ENCODE peak calls at places on chromosomes 3 and 15, in ten cellular contexts. One of them, this sample, is unnamed.

GRCh38 chr3:105860649-105861048 is 8.2 kb downstream of the CBLB start:
- DNase-seq in right lobe of liver: no peak
- DNase-seq in stomach: no peak
- DNase-seq in kidney epithelial cell: no peak
- DNase-seq in CD4-positive, alpha-beta T cell: no peak
- DNase-seq in choroid plexus epithelial cell: peak; percentile 59
- DNase-seq in MM.1S: no peak
- DNase-seq in coronary artery: no peak
- DNase-seq in HFFc6: no peak
- DNase-seq in GM12865: no peak
- DNase-seq in this sample: no peak

GRCh38 chr15:96347181-96348111 is 16.9 kb downstream of the NR2F2 start:
- DNase-seq in stomach: no peak
- DNase-seq in kidney epithelial cell: no peak
- DNase-seq in CD4-positive, alpha-beta T cell: no peak
- DNase-seq in choroid plexus epithelial cell: peak; percentile 84
- DNase-seq in coronary artery: peak; percentile 81
- DNase-seq in HFFc6: no peak
- DNase-seq in GM12865: no peak
- DNase-seq in MM.1S: no peak
- DNase-seq in right lobe of liver: no peak
- DNase-seq in this sample: no peak

GRCh38 chr15:92068121-92068520 is 214.6 kb downstream of the SLCO3A1 start:
- DNase-seq in HFFc6: no peak
- DNase-seq in coronary artery: no peak
- DNase-seq in GM12865: peak; percentile 18
- DNase-seq in CD4-positive, alpha-beta T cell: no peak
- DNase-seq in right lobe of liver: no peak
- DNase-seq in MM.1S: no peak
- DNase-seq in kidney epithelial cell: no peak
- DNase-seq in choroid plexus epithelial cell: no peak
- DNase-seq in stomach: no peak
- DNase-seq in this sample: no peak

GRCh38 chr3:45655906-45656305 is 33.3 kb upstream of the SACM1L start:
- DNase-seq in kidney epithelial cell: no peak
- DNase-seq in HFFc6: no peak
- DNase-seq in choroid plexus epithelial cell: no peak
- DNase-seq in coronary artery: no peak
- DNase-seq in CD4-positive, alpha-beta T cell: no peak
- DNase-seq in right lobe of liver: no peak
- DNase-seq in stomach: no peak
- DNase-seq in GM12865: no peak
- DNase-seq in MM.1S: no peak
- DNase-seq in this sample: no peak

GRCh38 chr15:55846108-55846707 is 103.3 kb upstream of the PRTG start:
- DNase-seq in right lobe of liver: no peak
- DNase-seq in choroid plexus epithelial cell: peak; percentile 93
- DNase-seq in GM12865: peak; percentile 86
- DNase-seq in HFFc6: peak; percentile 83
- DNase-seq in kidney epithelial cell: no peak
- DNase-seq in coronary artery: no peak
- DNase-seq in CD4-positive, alpha-beta T cell: no peak
- DNase-seq in MM.1S: peak; percentile 81
- DNase-seq in stomach: no peak
- DNase-seq in this sample: no peak

GRCh38 chr3:193997228-193998192 is 138.4 kb upstream of the HES1 start:
- DNase-seq in CD4-positive, alpha-beta T cell: no peak
- DNase-seq in stomach: no peak
- DNase-seq in choroid plexus epithelial cell: no peak
- DNase-seq in GM12865: no peak
- DNase-seq in HFFc6: no peak
- DNase-seq in kidney epithelial cell: no peak
- DNase-seq in MM.1S: no peak
- DNase-seq in coronary artery: peak; percentile 73
- DNase-seq in right lobe of liver: no peak
- DNase-seq in this sample: no peak

GRCh38 chr15:83653639-83654378 is at the start of gene ADAMTSL3:
- DNase-seq in MM.1S: no peak
- DNase-seq in stomach: peak; percentile 81
- DNase-seq in GM12865: no peak
- DNase-seq in HFFc6: no peak
- DNase-seq in CD4-positive, alpha-beta T cell: no peak
- DNase-seq in choroid plexus epithelial cell: peak; percentile 41
- DNase-seq in coronary artery: no peak
- DNase-seq in kidney epithelial cell: no peak
- DNase-seq in right lobe of liver: peak; percentile 89
- DNase-seq in this sample: no peak

GRCh38 chr3:17138246-17139039 is 253.7 kb downstream of the PLCL2 start:
- DNase-seq in GM12865: no peak
- DNase-seq in MM.1S: no peak
- DNase-seq in choroid plexus epithelial cell: no peak
- DNase-seq in stomach: no peak
- DNase-seq in right lobe of liver: no peak
- DNase-seq in CD4-positive, alpha-beta T cell: no peak
- DNase-seq in HFFc6: no peak
- DNase-seq in kidney epithelial cell: no peak
- DNase-seq in coronary artery: no peak
- DNase-seq in this sample: no peak

GRCh38 chr3:143294183-143294582 is 174.6 kb downstream of the CHST2 start:
- DNase-seq in coronary artery: no peak
- DNase-seq in choroid plexus epithelial cell: no peak
- DNase-seq in GM12865: peak; percentile 52
- DNase-seq in kidney epithelial cell: no peak
- DNase-seq in CD4-positive, alpha-beta T cell: no peak
- DNase-seq in right lobe of liver: no peak
- DNase-seq in HFFc6: no peak
- DNase-seq in MM.1S: peak; percentile 88
- DNase-seq in stomach: no peak
- DNase-seq in this sample: no peak

GRCh38 chr3:28915711-28916481 is 365.0 kb upstream of the RBMS3 start:
- DNase-seq in CD4-positive, alpha-beta T cell: no peak
- DNase-seq in coronary artery: no peak
- DNase-seq in stomach: peak; percentile 26
- DNase-seq in HFFc6: peak; percentile 46
- DNase-seq in GM12865: no peak
- DNase-seq in kidney epithelial cell: no peak
- DNase-seq in choroid plexus epithelial cell: peak; percentile 81
- DNase-seq in right lobe of liver: no peak
- DNase-seq in MM.1S: peak; percentile 27
- DNase-seq in this sample: no peak

GRCh38 chr15:70826634-70827033 is 27.3 kb downstream of the LARP6 start:
- DNase-seq in kidney epithelial cell: peak; percentile 26
- DNase-seq in MM.1S: no peak
- DNase-seq in stomach: no peak
- DNase-seq in CD4-positive, alpha-beta T cell: no peak
- DNase-seq in GM12865: no peak
- DNase-seq in right lobe of liver: peak; percentile 59
- DNase-seq in HFFc6: peak; percentile 72
- DNase-seq in coronary artery: no peak
- DNase-seq in choroid plexus epithelial cell: peak; percentile 74
- DNase-seq in this sample: peak; percentile 85

GRCh38 chr15:91067026-91067425 is 33.0 kb upstream of the SV2B start:
- DNase-seq in CD4-positive, alpha-beta T cell: no peak
- DNase-seq in right lobe of liver: no peak
- DNase-seq in coronary artery: no peak
- DNase-seq in choroid plexus epithelial cell: peak; percentile 21
- DNase-seq in HFFc6: peak; percentile 14
- DNase-seq in MM.1S: no peak
- DNase-seq in GM12865: no peak
- DNase-seq in stomach: no peak
- DNase-seq in kidney epithelial cell: no peak
- DNase-seq in this sample: no peak

DNA sequence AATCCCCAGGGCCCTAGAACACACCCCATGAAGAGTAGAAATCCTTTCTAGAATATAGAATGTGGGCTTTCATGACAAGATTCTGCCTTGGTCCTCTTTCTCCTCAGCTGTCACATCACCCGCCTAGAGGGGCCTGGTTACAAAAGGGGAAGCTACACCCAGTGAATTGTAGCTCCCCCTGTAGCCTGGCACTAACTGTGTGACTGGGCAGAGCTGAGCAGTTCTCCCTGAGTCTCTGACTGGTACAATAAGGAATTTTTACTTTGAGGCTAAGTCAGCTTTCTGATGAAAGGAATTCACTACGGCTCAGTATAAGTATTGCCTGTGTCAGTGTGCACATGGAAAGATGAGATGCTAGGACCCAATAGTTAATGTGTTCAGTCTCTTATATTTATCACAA is 28.7 kb upstream of the ZNF148 start:
- DNase-seq in CD4-positive, alpha-beta T cell: no peak
- DNase-seq in kidney epithelial cell: no peak
- DNase-seq in right lobe of liver: no peak
- DNase-seq in coronary artery: no peak
- DNase-seq in choroid plexus epithelial cell: peak; percentile 24
- DNase-seq in stomach: no peak
- DNase-seq in HFFc6: peak; percentile 53
- DNase-seq in GM12865: no peak
- DNase-seq in MM.1S: no peak
- DNase-seq in this sample: no peak
- TF ChIP-seq CTCF in CD4-positive, alpha-beta T cell: no peak
- TF ChIP-seq CTCF in kidney epithelial cell: peak; percentile 8
- TF ChIP-seq CTCF in right lobe of liver: no peak
- TF ChIP-seq CTCF in coronary artery: no peak
- TF ChIP-seq CTCF in choroid plexus epithelial cell: no peak
- TF ChIP-seq CTCF in stomach: no peak
- TF ChIP-seq CTCF in HFFc6: peak; percentile 44
- TF ChIP-seq CTCF in GM12865: no peak
- TF ChIP-seq CTCF in MM.1S: no peak
- TF ChIP-seq CTCF in this sample: peak; percentile 28

GRCh38 chr3:39065197-39065596 is 13.4 kb downstream of the WDR48 start:
- DNase-seq in right lobe of liver: no peak
- DNase-seq in kidney epithelial cell: peak; percentile 32
- DNase-seq in HFFc6: peak; percentile 46
- DNase-seq in coronary artery: no peak
- DNase-seq in stomach: no peak
- DNase-seq in choroid plexus epithelial cell: peak; percentile 77
- DNase-seq in CD4-positive, alpha-beta T cell: no peak
- DNase-seq in GM12865: peak; percentile 55
- DNase-seq in MM.1S: peak; percentile 48
- DNase-seq in this sample: no peak
- TF ChIP-seq CTCF in right lobe of liver: peak; percentile 3
- TF ChIP-seq CTCF in kidney epithelial cell: peak; percentile 65
- TF ChIP-seq CTCF in HFFc6: peak; percentile 58
- TF ChIP-seq CTCF in coronary artery: no peak
- TF ChIP-seq CTCF in stomach: no peak
- TF ChIP-seq CTCF in choroid plexus epithelial cell: peak; percentile 82
- TF ChIP-seq CTCF in CD4-positive, alpha-beta T cell: peak; percentile 14
- TF ChIP-seq CTCF in GM12865: peak; percentile 53
- TF ChIP-seq CTCF in MM.1S: peak; percentile 50
- TF ChIP-seq CTCF in this sample: peak; percentile 46

GRCh38 chr3:184135149-184135910 is at the start of gene EIF2B5:
- DNase-seq in MM.1S: peak; percentile 97
- DNase-seq in CD4-positive, alpha-beta T cell: peak; percentile 79
- DNase-seq in coronary artery: peak; percentile 88
- DNase-seq in choroid plexus epithelial cell: peak; percentile 89
- DNase-seq in GM12865: peak; percentile 95
- DNase-seq in kidney epithelial cell: peak; percentile 76
- DNase-seq in right lobe of liver: peak; percentile 96
- DNase-seq in stomach: peak; percentile 91
- DNase-seq in HFFc6: peak; percentile 91
- DNase-seq in this sample: peak; percentile 93
- TF ChIP-seq CTCF in MM.1S: peak; percentile 58
- TF ChIP-seq CTCF in CD4-positive, alpha-beta T cell: peak; percentile 31
- TF ChIP-seq CTCF in coronary artery: no peak
- TF ChIP-seq CTCF in choroid plexus epithelial cell: peak; percentile 54
- TF ChIP-seq CTCF in GM12865: peak; percentile 39
- TF ChIP-seq CTCF in kidney epithelial cell: peak; percentile 44
- TF ChIP-seq CTCF in right lobe of liver: peak; percentile 12
- TF ChIP-seq CTCF in stomach: peak; percentile 15
- TF ChIP-seq CTCF in HFFc6: peak; percentile 71
- TF ChIP-seq CTCF in this sample: peak; percentile 58

GRCh38 chr3:134883697-134884385 is 88.8 kb downstream of the EPHB1 start:
- DNase-seq in right lobe of liver: peak; percentile 22
- DNase-seq in HFFc6: peak; percentile 13
- DNase-seq in choroid plexus epithelial cell: no peak
- DNase-seq in GM12865: no peak
- DNase-seq in CD4-positive, alpha-beta T cell: no peak
- DNase-seq in kidney epithelial cell: no peak
- DNase-seq in MM.1S: no peak
- DNase-seq in coronary artery: no peak
- DNase-seq in stomach: no peak
- DNase-seq in this sample: no peak

GRCh38 chr3:134880431-134880830 is 85.4 kb downstream of the EPHB1 start:
- DNase-seq in stomach: no peak
- DNase-seq in kidney epithelial cell: no peak
- DNase-seq in MM.1S: no peak
- DNase-seq in right lobe of liver: peak; percentile 11
- DNase-seq in coronary artery: no peak
- DNase-seq in HFFc6: no peak
- DNase-seq in choroid plexus epithelial cell: no peak
- DNase-seq in GM12865: no peak
- DNase-seq in CD4-positive, alpha-beta T cell: no peak
- DNase-seq in this sample: no peak

GRCh38 chr3:134886991-134887390 is 91.9 kb downstream of the EPHB1 start:
- DNase-seq in GM12865: no peak
- DNase-seq in CD4-positive, alpha-beta T cell: no peak
- DNase-seq in HFFc6: no peak
- DNase-seq in kidney epithelial cell: no peak
- DNase-seq in coronary artery: no peak
- DNase-seq in right lobe of liver: peak; percentile 13
- DNase-seq in choroid plexus epithelial cell: no peak
- DNase-seq in MM.1S: no peak
- DNase-seq in stomach: no peak
- DNase-seq in this sample: no peak

GRCh38 chr3:134881305-134881704 is 86.2 kb downstream of the EPHB1 start:
- DNase-seq in choroid plexus epithelial cell: no peak
- DNase-seq in right lobe of liver: peak; percentile 3
- DNase-seq in MM.1S: no peak
- DNase-seq in CD4-positive, alpha-beta T cell: no peak
- DNase-seq in kidney epithelial cell: no peak
- DNase-seq in coronary artery: no peak
- DNase-seq in HFFc6: no peak
- DNase-seq in GM12865: no peak
- DNase-seq in stomach: no peak
- DNase-seq in this sample: no peak

DNA sequence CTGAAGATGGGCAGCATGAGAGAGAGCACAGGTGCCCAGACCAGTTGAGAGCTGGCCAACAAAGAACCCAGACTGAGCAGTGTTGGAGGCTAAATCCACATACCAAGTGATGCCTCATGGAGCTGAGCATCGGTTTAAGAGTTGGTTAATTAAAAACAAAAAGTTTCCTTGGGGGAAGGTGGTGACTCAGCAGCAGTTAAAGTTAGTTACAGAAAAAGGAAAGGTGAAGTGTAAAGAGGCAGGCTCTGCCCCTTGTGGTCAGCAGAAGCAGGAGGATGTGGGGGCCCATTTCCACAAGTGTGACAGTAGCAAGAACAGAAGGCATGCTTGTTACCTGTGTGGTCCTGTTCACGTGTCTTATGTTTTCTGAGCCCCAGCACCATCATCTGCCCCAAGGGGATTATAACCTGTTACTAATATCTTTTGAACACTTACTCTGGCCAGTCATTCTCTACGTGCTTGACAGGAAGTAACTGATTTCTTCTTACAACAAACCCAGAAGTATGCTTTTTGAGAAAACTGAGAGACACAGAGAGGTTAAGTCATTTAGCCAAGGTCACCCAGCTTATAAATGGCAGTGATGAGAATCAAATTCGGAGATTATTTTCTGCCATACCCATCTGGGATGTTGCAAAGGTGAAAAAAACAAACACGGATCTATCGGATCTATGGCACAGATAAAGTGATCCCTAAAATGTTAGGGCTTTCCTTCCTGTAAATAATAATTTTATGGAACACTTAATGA is 91.0 kb downstream of the EPHB1 start:
- DNase-seq in CD4-positive, alpha-beta T cell: no peak
- DNase-seq in right lobe of liver: peak; percentile 7
- DNase-seq in GM12865: peak; percentile 73
- DNase-seq in stomach: no peak
- DNase-seq in HFFc6: peak; percentile 53
- DNase-seq in kidney epithelial cell: peak; percentile 86
- DNase-seq in choroid plexus epithelial cell: no peak
- DNase-seq in MM.1S: peak; percentile 46
- DNase-seq in coronary artery: no peak
- DNase-seq in this sample: no peak
- TF ChIP-seq CTCF in CD4-positive, alpha-beta T cell: no peak
- TF ChIP-seq CTCF in right lobe of liver: no peak
- TF ChIP-seq CTCF in GM12865: peak; percentile 25
- TF ChIP-seq CTCF in stomach: no peak
- TF ChIP-seq CTCF in HFFc6: peak; percentile 60
- TF ChIP-seq CTCF in kidney epithelial cell: peak; percentile 76
- TF ChIP-seq CTCF in choroid plexus epithelial cell: no peak
- TF ChIP-seq CTCF in MM.1S: peak; percentile 38
- TF ChIP-seq CTCF in coronary artery: no peak
- TF ChIP-seq CTCF in this sample: no peak

This sample was measured in osteocyte.